ENCODE peak calls at places on chromosomes 2 and 18, in five cellular contexts. T is ovary, D is mesendoderm, L is spleen, P is astrocyte. C is an unnamed sample.

GRCh38 chr18:11862468-11863137 is 11.4 kb downstream of the CHMP1B start:
- DNase-seq in T (no peak), P (no peak), D (peak; percentile 37), L (no peak), C (no peak)

GRCh38 chr2:207416111-207416510 is 113.7 kb upstream of the CREB1 start:
- DNase-seq in L (no peak), D (no peak), P (no peak), T (no peak), C (no peak)

GRCh38 chr18:65788373-65788772 is 37.6 kb downstream of the CDH7 start:
- DNase-seq in L (no peak), T (no peak), P (no peak), D (no peak), C (no peak)

GRCh38 chr18:48638896-48639771 is 100.3 kb downstream of the CTIF start:
- DNase-seq in L (no peak), D (no peak), T (no peak), P (no peak), C (no peak)

GRCh38 chr18:13178976-13179375 is 39.6 kb upstream of the LDLRAD4 start:
- DNase-seq in D (no peak), P (peak; percentile 81), L (no peak), T (no peak), C (no peak)

GRCh38 chr2:16546128-16546754 is 119.4 kb downstream of the CYRIA start:
- DNase-seq in L (no peak), D (peak; percentile 80), T (no peak), P (peak; percentile 18), C (peak; percentile 60)

GRCh38 chr2:231181848-231182247 is 16.6 kb upstream of the ARMC9 start:
- DNase-seq in P (peak; percentile 32), L (peak; percentile 91), T (no peak), D (peak; percentile 64), C (no peak)

GRCh38 chr18:23635283-23636040 is 27.2 kb downstream of the ANKRD29 start:
- DNase-seq in L (no peak), T (no peak), D (no peak), P (peak; percentile 55), C (no peak)

GRCh38 chr2:23436346-23437099 is 51.5 kb downstream of the KLHL29 start:
- DNase-seq in P (peak; percentile 45), T (no peak), D (peak; percentile 72), L (peak; percentile 53), C (no peak)

GRCh38 chr18:34153711-34154110 is 71.0 kb downstream of the NOL4 start:
- DNase-seq in D (no peak), T (no peak), L (no peak), P (peak; percentile 11), C (no peak)

GRCh38 chr18:14767474-14767873 is 19.5 kb downstream of the ANKRD30B start:
- DNase-seq in D (no peak), L (no peak), T (no peak), P (no peak), C (no peak)

GRCh38 chr2:3379339-3379646 is 201 bp upstream of the TRAPPC12 start:
- DNase-seq in T (no peak), P (no peak), D (no peak), L (no peak), C (no peak)

GRCh38 chr18:25300492-25300891 is 51.5 kb downstream of the ZNF521 start:
- DNase-seq in P (no peak), D (no peak), L (no peak), T (no peak), C (no peak)

GRCh38 chr2:18545384-18545783 is 15.1 kb downstream of the RDH14 start:
- DNase-seq in D (no peak), P (peak; percentile 54), L (no peak), T (no peak), C (no peak)

GRCh38 chr2:164593959-164594358 is 27.3 kb downstream of the GRB14 start:
- DNase-seq in D (no peak), T (no peak), P (no peak), L (no peak), C (no peak)

GRCh38 chr2:45755585-45756330 is 104.3 kb downstream of the PRKCE start:
- DNase-seq in L (no peak), D (peak; percentile 23), P (peak; percentile 77), T (no peak), C (no peak)

GRCh38 chr2:42767899-42768705 is 4.2 kb upstream of the OXER1 start:
- DNase-seq in L (no peak), P (no peak), T (no peak), D (no peak), C (no peak)

GRCh38 chr2:137969418-137969765 is 5.1 kb downstream of the HNMT start:
- DNase-seq in D (no peak), P (peak; percentile 98), L (no peak), T (no peak), C (no peak)

GRCh38 chr18:68172842-68173549 is 541.9 kb downstream of the TMX3 start:
- DNase-seq in D (peak; percentile 79), P (no peak), T (no peak), L (no peak), C (no peak)

GRCh38 chr18:42712065-42712464 is 403.4 kb downstream of the RIT2 start:
- DNase-seq in L (no peak), D (no peak), P (no peak), T (no peak), C (no peak)

GRCh38 chr2:99488999-99489757 is 639 bp downstream of the REV1 start:
- DNase-seq in L (peak; percentile 93), D (peak; percentile 70), P (peak; percentile 30), T (peak; percentile 76), C (peak; percentile 92)

GRCh38 chr2:143906850-143907249 is 613.1 kb downstream of the ZEB2 start:
- DNase-seq in D (no peak), T (no peak), P (no peak), L (no peak), C (no peak)

GRCh38 chr2:66270247-66270646 is 164.7 kb upstream of the MEIS1 start:
- DNase-seq in P (no peak), L (no peak), T (no peak), D (peak; percentile 83), C (no peak)

GRCh38 chr18:73908323-73908722 is 239.3 kb downstream of the FBXO15 start:
- DNase-seq in L (no peak), P (peak; percentile 36), D (peak; percentile 63), T (no peak), C (peak; percentile 5)

GRCh38 chr2:51782874-51783765 is 751.2 kb upstream of the NRXN1 start:
- DNase-seq in P (peak; percentile 36), L (no peak), D (no peak), T (no peak), C (no peak)

GRCh38 chr18:79970419-79971133 is 6.1 kb downstream of the HSBP1L1 start:
- DNase-seq in D (no peak), P (no peak), T (no peak), L (no peak), C (no peak)

GRCh38 chr2:67842375-67842959 is 220.3 kb downstream of the C1D start:
- DNase-seq in T (no peak), P (no peak), L (no peak), D (no peak), C (no peak)

GRCh38 chr2:26764906-26765305 is 822 bp downstream of the SLC35F6 start:
- DNase-seq in T (no peak), P (no peak), D (no peak), L (no peak), C (no peak)

GRCh38 chr2:199404841-199405240 is 52.9 kb downstream of the SATB2 start:
- DNase-seq in T (no peak), D (no peak), L (no peak), P (peak; percentile 64), C (no peak)

GRCh38 chr2:216011320-216011849 is 2.0 kb downstream of the MREG start:
- DNase-seq in D (no peak), L (no peak), T (no peak), P (no peak), C (no peak)

GRCh38 chr2:241413929-241414580 is 58.0 kb downstream of the FARP2 start:
- DNase-seq in P (peak; percentile 41), L (no peak), D (no peak), T (no peak), C (no peak)

GRCh38 chr2:219633276-219634065 is 6.0 kb downstream of the SLC4A3 start:
- DNase-seq in L (no peak), P (no peak), D (no peak), T (no peak), C (no peak)

GRCh38 chr2:121554998-121555397 is 24.3 kb downstream of the RNU4ATAC start:
- DNase-seq in T (no peak), L (no peak), D (peak; percentile 14), P (no peak), C (no peak)

GRCh38 chr2:118689033-118689432 is 158.4 kb downstream of the EN1 start:
- DNase-seq in D (no peak), P (no peak), L (no peak), T (no peak), C (no peak)

GRCh38 chr2:26913599-26914285 is 56.7 kb upstream of the MAPRE3 start:
- DNase-seq in L (no peak), P (peak; percentile 39), D (peak; percentile 56), T (no peak), C (peak; percentile 80)

GRCh38 chr2:102082591-102083586 is 59.7 kb upstream of the IL1R1 start:
- DNase-seq in P (peak; percentile 91), D (no peak), T (peak; percentile 30), L (no peak), C (no peak)

GRCh38 chr18:58727776-58728500 is 56.7 kb downstream of the MALT1 start:
- DNase-seq in D (no peak), T (no peak), L (no peak), P (peak; percentile 19), C (no peak)

GRCh38 chr18:50973367-50974126 is 5.7 kb downstream of the ELAC1 start:
- DNase-seq in P (peak; percentile 45), T (no peak), D (no peak), L (no peak), C (no peak)

GRCh38 chr2:144354953-144355352 is 165.0 kb downstream of the ZEB2 start:
- DNase-seq in T (no peak), P (no peak), L (no peak), D (no peak), C (no peak)

GRCh38 chr2:209526541-209526940 is 102.7 kb downstream of the MAP2 start:
- DNase-seq in T (no peak), L (no peak), D (no peak), P (no peak), C (no peak)
- H3K4me3 ChIP-seq in T (no peak overlapping the region), L (no peak overlapping the region), D (no peak overlapping the region), P (peak overlapping the region; percentile 23), C (peak overlapping the region; percentile 8)

DNA sequence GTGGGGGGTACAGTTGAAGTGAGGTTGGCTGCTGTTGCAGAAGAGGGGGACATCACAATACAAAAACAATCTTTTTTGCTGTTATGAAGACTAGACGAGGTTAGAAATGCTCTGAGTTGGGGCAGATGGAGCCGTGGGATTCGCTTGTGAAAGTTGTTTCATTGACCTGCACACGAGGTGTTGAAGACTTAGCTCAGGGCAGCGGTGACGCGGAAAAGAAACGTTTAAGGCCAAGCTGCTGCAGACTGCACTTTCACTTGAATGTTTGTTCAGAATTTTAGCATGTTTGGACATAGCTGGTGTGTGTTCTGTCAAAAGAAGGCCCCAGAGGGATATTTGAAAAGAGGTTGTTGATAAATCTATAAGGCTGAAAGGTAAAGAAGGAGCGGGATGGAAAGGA is 46.3 kb downstream of the MTCL1 start:
- DNase-seq in L (no peak), D (no peak), P (no peak), T (no peak), C (no peak)
- H3K4me3 ChIP-seq in L (no peak overlapping the region), D (no peak overlapping the region), P (no peak overlapping the region), T (no peak overlapping the region), C (no peak overlapping the region)

GRCh38 chr2:201808070-201808469 is 1.7 kb downstream of the CDK15 start:
- DNase-seq in L (no peak), T (no peak), D (peak; percentile 40), P (no peak), C (no peak)
- H3K4me3 ChIP-seq in L (no peak overlapping the region), T (no peak overlapping the region), D (no peak overlapping the region), P (no peak overlapping the region), C (no peak overlapping the region)

GRCh38 chr2:217593732-217594131 is 409.1 kb downstream of the TNS1 start:
- DNase-seq in L (no peak), P (no peak), T (no peak), D (peak; percentile 15), C (peak; percentile 88)
- H3K4me3 ChIP-seq in L (no peak overlapping the region), P (no peak overlapping the region), T (no peak overlapping the region), D (no peak overlapping the region), C (no peak overlapping the region)

C was measured in esophagus muscularis mucosa.